ENCODE peak calls at places on chromosomes 3 and 15, in five cellular contexts. One of them, this sample, is unnamed.

GRCh38 chr3:162677475-162677874 is 1180.9 kb downstream of the OTOL1 start:
- DNase-seq in ovary: no peak
- DNase-seq in CD8-positive, alpha-beta T cell: no peak
- DNase-seq in colonic mucosa: no peak
- DNase-seq in BJ: no peak
- DNase-seq in this sample: no peak

GRCh38 chr3:21274000-21274671 is 476.9 kb downstream of the ZNF385D start:
- DNase-seq in ovary: no peak
- DNase-seq in CD8-positive, alpha-beta T cell: no peak
- DNase-seq in colonic mucosa: no peak
- DNase-seq in BJ: peak
- DNase-seq in this sample: peak

GRCh38 chr3:99875573-99875924 is 57.9 kb downstream of the CMSS1 start:
- DNase-seq in ovary: no peak
- DNase-seq in CD8-positive, alpha-beta T cell: no peak
- DNase-seq in colonic mucosa: no peak
- DNase-seq in BJ: no peak
- DNase-seq in this sample: peak

GRCh38 chr3:25783661-25784512 is 644 bp upstream of the NGLY1 start:
- DNase-seq in ovary: no peak
- DNase-seq in CD8-positive, alpha-beta T cell: no peak
- DNase-seq in colonic mucosa: peak
- DNase-seq in BJ: no peak
- DNase-seq in this sample: peak

GRCh38 chr3:143897558-143898305 is 49.5 kb upstream of the SLC9A9 start:
- DNase-seq in ovary: no peak
- DNase-seq in CD8-positive, alpha-beta T cell: no peak
- DNase-seq in colonic mucosa: no peak
- DNase-seq in BJ: peak
- DNase-seq in this sample: peak

GRCh38 chr3:101379695-101380376 is 59.5 kb upstream of the IMPG2 start:
- DNase-seq in ovary: no peak
- DNase-seq in CD8-positive, alpha-beta T cell: no peak
- DNase-seq in colonic mucosa: no peak
- DNase-seq in BJ: no peak
- DNase-seq in this sample: no peak

GRCh38 chr15:57594479-57594878 is 2.8 kb downstream of the MYZAP start:
- DNase-seq in ovary: no peak
- DNase-seq in CD8-positive, alpha-beta T cell: no peak
- DNase-seq in colonic mucosa: no peak
- DNase-seq in BJ: no peak
- DNase-seq in this sample: no peak

GRCh38 chr3:49803464-49804140 is 541 bp downstream of the INKA1 start:
- DNase-seq in ovary: peak
- DNase-seq in CD8-positive, alpha-beta T cell: peak
- DNase-seq in colonic mucosa: no peak
- DNase-seq in BJ: no peak
- DNase-seq in this sample: peak

GRCh38 chr3:70737656-70738309 is 425.3 kb upstream of the MDFIC2 start:
- DNase-seq in ovary: no peak
- DNase-seq in CD8-positive, alpha-beta T cell: no peak
- DNase-seq in colonic mucosa: peak
- DNase-seq in BJ: no peak
- DNase-seq in this sample: peak

GRCh38 chr3:66253790-66254620 is 33.2 kb downstream of the SLC25A26 start:
- DNase-seq in ovary: no peak
- DNase-seq in CD8-positive, alpha-beta T cell: no peak
- DNase-seq in colonic mucosa: no peak
- DNase-seq in BJ: no peak
- DNase-seq in this sample: peak
- H3K4me3 ChIP-seq in ovary: no peak
- H3K4me3 ChIP-seq in CD8-positive, alpha-beta T cell: no peak
- H3K4me3 ChIP-seq in colonic mucosa: no peak
- H3K4me3 ChIP-seq in BJ: no peak
- H3K4me3 ChIP-seq in this sample: no peak

DNA sequence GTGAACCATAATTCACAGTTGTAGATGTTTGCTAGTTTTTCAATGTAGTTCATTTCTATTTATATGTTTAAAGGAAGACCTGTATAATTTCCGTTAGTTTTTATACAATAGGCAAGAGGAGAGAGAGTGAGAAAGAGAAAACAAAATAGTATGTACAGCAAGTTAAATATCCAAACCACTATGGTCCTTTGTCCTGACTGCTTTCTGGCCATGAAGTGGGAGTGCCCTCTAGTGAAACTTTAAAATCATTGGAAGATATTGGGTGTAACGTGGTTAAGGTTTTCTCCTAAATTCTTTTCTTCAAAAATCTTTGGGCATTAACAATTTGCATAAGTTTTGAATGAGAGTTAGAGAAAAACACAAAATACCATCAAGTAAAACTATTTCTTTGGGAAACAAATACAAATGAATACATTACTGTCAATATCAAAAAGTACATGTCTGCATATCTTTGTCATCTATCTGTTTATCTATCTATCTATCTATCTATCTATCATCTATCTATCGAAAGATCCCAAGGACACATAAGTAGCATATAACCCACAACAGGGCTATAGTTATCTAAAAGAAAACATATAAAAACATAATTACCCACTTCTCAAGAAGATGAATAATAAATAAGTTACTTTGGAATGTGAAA is 534.6 kb upstream of the ATP11B start:
- DNase-seq in ovary: no peak
- DNase-seq in CD8-positive, alpha-beta T cell: no peak
- DNase-seq in colonic mucosa: no peak
- DNase-seq in BJ: no peak
- DNase-seq in this sample: peak
- TF ChIP-seq CTCF in ovary: no peak
- TF ChIP-seq CTCF in CD8-positive, alpha-beta T cell: no peak
- TF ChIP-seq CTCF in colonic mucosa: peak
- TF ChIP-seq CTCF in BJ: no peak
- TF ChIP-seq CTCF in this sample: peak

GRCh38 chr15:89946681-89947313 is 34.0 kb upstream of the ARPIN start:
- DNase-seq in ovary: no peak
- DNase-seq in CD8-positive, alpha-beta T cell: no peak
- DNase-seq in colonic mucosa: peak
- DNase-seq in BJ: no peak
- DNase-seq in this sample: no peak
- H3K4me3 ChIP-seq in ovary: no peak
- H3K4me3 ChIP-seq in CD8-positive, alpha-beta T cell: no peak
- H3K4me3 ChIP-seq in colonic mucosa: no peak
- H3K4me3 ChIP-seq in BJ: no peak
- H3K4me3 ChIP-seq in this sample: no peak

DNA sequence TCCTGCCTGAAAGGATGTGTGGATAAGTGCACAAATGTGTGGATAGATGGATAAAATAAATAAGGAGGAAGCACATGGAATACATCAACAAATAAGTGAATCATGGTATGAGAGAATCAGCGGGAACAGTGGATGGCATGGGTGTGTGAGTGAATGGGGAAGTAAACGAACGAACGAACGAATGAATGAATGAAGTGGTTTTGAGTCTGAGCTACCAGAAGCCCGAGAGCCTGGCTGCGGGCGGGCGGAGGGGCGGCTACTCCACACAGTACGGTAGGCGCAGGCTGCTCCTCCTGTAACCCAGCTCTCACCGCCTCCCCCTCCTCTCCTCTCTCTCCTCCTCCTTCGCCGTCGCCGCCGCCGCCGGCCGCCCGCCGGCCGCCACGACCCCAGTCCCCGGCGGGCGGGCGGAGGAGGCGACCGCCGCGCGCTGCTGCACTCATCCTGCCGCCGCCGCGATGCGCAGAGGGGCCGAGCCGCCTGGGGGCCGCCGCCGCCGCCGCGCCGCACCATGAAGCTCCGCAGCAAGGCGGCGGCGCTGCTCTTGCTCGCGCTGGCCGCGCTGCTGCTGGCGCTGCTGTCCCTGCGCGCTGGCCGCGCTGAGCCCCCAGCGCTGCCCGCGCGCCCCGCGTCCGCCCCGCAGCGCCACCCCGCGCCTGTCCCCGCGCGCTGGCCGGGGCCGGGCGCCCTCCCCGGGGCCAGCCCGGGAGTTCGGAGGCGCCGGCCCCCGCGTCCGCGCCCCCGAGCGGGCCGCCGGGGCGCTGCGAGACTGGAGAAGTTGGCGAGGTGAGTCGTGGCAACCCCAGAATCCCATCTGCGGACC is at the start of gene GXYLT2:
- DNase-seq in ovary: peak
- DNase-seq in CD8-positive, alpha-beta T cell: peak
- DNase-seq in colonic mucosa: peak
- DNase-seq in BJ: no peak
- DNase-seq in this sample: peak
- TF ChIP-seq CTCF in ovary: no peak
- TF ChIP-seq CTCF in CD8-positive, alpha-beta T cell: no peak
- TF ChIP-seq CTCF in colonic mucosa: no peak
- TF ChIP-seq CTCF in BJ: peak
- TF ChIP-seq CTCF in this sample: no peak

GRCh38 chr15:67419705-67420104 is 101.2 kb upstream of the C15orf61 start:
- DNase-seq in ovary: no peak
- DNase-seq in CD8-positive, alpha-beta T cell: no peak
- DNase-seq in colonic mucosa: no peak
- DNase-seq in BJ: no peak
- DNase-seq in this sample: no peak
- H3K4me3 ChIP-seq in ovary: no peak
- H3K4me3 ChIP-seq in CD8-positive, alpha-beta T cell: no peak
- H3K4me3 ChIP-seq in colonic mucosa: no peak
- H3K4me3 ChIP-seq in BJ: no peak
- H3K4me3 ChIP-seq in this sample: no peak

DNA sequence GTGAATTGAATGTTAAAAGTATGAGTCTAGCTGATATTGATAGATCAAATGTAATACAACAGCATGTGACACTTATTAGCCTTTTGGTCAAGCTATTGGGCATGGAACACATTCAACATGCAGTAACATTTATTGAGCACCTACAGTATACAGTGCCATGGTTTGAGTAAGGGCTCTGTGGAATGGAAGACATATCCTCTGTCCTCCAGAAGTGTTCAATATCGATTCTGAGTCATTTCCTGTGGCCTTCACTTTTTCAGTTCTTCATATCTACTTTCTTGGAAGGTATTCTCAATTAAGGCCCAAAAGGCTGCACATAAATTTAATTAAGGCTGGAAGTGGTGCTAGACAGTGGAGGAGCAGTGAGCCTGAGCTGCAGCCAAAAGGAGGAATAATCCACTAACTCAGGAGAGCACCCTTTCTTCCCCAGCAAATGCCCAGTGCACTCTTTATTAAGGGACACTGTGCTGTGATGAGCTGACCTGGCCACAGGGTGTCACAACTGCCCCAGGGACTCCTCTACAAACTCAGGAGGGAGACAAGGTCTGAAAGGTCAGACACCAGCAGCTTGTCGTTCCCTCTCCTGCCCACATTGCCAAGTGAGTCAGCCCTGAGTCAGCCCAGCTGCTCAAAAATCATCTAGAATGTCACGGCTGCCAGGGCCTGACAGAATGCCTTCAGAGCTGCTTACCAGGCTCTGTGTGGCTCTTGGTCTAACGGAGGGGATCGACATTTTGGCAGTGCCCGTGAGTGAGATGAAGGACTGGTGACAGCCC is 544.8 kb downstream of the AGBL1 start:
- DNase-seq in ovary: no peak
- DNase-seq in CD8-positive, alpha-beta T cell: peak
- DNase-seq in colonic mucosa: peak
- DNase-seq in BJ: peak
- DNase-seq in this sample: peak
- TF ChIP-seq CTCF in ovary: no peak
- TF ChIP-seq CTCF in CD8-positive, alpha-beta T cell: no peak
- TF ChIP-seq CTCF in colonic mucosa: peak
- TF ChIP-seq CTCF in BJ: no peak
- TF ChIP-seq CTCF in this sample: peak

DNA sequence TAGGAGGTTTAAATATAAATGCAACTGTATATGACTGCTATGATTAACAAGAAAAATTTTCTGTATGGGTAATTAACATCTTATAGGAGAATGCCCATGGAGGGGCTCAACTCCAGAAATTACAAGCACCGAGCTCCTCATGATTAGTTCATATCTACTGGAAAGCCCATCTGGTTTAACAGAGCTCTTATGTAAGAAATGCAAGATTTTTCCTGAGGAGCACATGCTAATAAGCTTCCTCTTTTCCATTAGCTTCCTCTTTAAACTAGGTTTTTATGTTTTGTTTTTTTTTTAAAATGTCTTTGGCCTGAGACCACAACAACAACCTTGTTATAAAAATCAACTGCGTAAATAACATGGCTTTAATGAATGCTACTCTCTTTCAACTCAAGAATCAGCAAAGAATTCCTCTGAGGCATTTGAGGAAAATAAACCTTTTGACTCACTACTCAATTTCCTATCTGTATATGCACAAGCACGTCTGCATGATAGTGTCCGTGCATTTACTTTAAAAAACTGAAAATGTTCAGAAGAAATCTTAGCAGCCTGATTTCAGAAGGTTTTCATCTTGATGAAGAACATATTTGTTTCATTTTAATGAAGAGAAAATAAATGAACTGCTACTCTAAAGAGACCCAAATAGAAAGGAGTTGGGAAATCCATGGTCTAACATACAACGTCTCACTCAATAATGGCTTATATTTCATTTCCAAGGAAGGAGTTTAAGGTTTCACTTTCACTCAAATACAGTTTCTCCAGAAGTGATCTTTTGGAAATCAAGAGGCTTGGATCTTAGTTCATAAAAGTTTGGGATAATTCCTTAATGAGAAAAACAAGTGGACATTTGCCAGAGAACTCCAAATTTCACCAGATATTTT is 180.8 kb downstream of the KCNAB1 start:
- DNase-seq in ovary: no peak
- DNase-seq in CD8-positive, alpha-beta T cell: no peak
- DNase-seq in colonic mucosa: no peak
- DNase-seq in BJ: no peak
- DNase-seq in this sample: no peak
- H3K4me3 ChIP-seq in ovary: no peak
- H3K4me3 ChIP-seq in CD8-positive, alpha-beta T cell: no peak
- H3K4me3 ChIP-seq in colonic mucosa: no peak
- H3K4me3 ChIP-seq in BJ: no peak
- H3K4me3 ChIP-seq in this sample: no peak